ENCODE peak calls at places on chromosomes 6 and 20, in ten cellular contexts. O is Panc1, P is stomach, Q is H1, T is spleen, L is transverse colon, N is HL-60, K is HCT116, B is GM12878, D is K562. U is an unnamed sample.
A peak's percentile ranks its signal among the peaks of the same experiment; 100 is the strongest.

GRCh38 chr6:33329058-33329457 is 11.5 kb upstream of the ZBTB22 start:
- DNase-seq in T (no peak), Q (no peak), D (no peak), N (no peak), O (no peak), P (no peak), L (no peak), K (no peak), B (no peak), U (no peak)

GRCh38 chr20:53578492-53579222 is 15.0 kb downstream of the ZNF217 start:
- DNase-seq in O (no peak), Q (no peak), N (peak; percentile 85), B (peak; percentile 76), L (peak; percentile 51), T (no peak), P (peak; percentile 47), D (peak; percentile 64), K (peak; percentile 82), U (peak; percentile 86)

GRCh38 chr20:51189814-51190782 is 167.2 kb upstream of the KCNG1 start:
- DNase-seq in Q (no peak), T (no peak), D (no peak), O (no peak), K (no peak), L (no peak), N (no peak), B (no peak), P (no peak), U (no peak)

GRCh38 chr6:134315974-134316391 is 1.9 kb downstream of the SGK1 start:
- DNase-seq in L (no peak), P (no peak), O (no peak), T (no peak), B (no peak), N (no peak), Q (no peak), D (no peak), K (no peak), U (no peak)

GRCh38 chr6:143055213-143055612 is 5.5 kb upstream of the AIG1 start:
- DNase-seq in O (no peak), Q (no peak), P (no peak), L (no peak), T (no peak), D (no peak), K (no peak), B (no peak), N (no peak), U (no peak)

GRCh38 chr20:58198384-58198783 is 30.1 kb downstream of the ANKRD60 start:
- DNase-seq in N (no peak), Q (no peak), T (no peak), O (no peak), D (no peak), B (no peak), L (no peak), K (no peak), P (no peak), U (no peak)

GRCh38 chr6:73079611-73079955 is 145.7 kb downstream of the KHDC1L start:
- DNase-seq in N (no peak), Q (no peak), O (peak; percentile 80), T (no peak), D (no peak), P (no peak), L (no peak), K (no peak), B (no peak), U (no peak)

GRCh38 chr20:34637245-34638185 is 39.4 kb downstream of the PIGU start:
- DNase-seq in L (no peak), P (no peak), O (no peak), Q (no peak), N (no peak), T (no peak), K (no peak), B (no peak), D (no peak), U (no peak)

GRCh38 chr20:37295001-37295400 is 5.5 kb downstream of the MANBAL start:
- DNase-seq in O (peak; percentile 98), Q (no peak), P (no peak), D (no peak), L (no peak), T (no peak), N (no peak), B (no peak), K (peak; percentile 94), U (no peak)

GRCh38 chr20:37298190-37298939 is 8.9 kb downstream of the MANBAL start:
- DNase-seq in O (no peak), B (no peak), Q (no peak), P (peak; percentile 26), D (no peak), T (no peak), K (no peak), N (peak; percentile 62), L (no peak), U (no peak)

GRCh38 chr20:37295595-37295994 is 6.1 kb downstream of the MANBAL start:
- DNase-seq in P (no peak), L (no peak), K (no peak), Q (no peak), O (no peak), B (no peak), N (no peak), T (no peak), D (no peak), U (peak; percentile 30)

GRCh38 chr20:37296371-37296770 is 6.9 kb downstream of the MANBAL start:
- DNase-seq in T (no peak), L (no peak), D (no peak), Q (no peak), K (no peak), N (peak; percentile 42), P (no peak), O (no peak), B (no peak), U (no peak)

DNA sequence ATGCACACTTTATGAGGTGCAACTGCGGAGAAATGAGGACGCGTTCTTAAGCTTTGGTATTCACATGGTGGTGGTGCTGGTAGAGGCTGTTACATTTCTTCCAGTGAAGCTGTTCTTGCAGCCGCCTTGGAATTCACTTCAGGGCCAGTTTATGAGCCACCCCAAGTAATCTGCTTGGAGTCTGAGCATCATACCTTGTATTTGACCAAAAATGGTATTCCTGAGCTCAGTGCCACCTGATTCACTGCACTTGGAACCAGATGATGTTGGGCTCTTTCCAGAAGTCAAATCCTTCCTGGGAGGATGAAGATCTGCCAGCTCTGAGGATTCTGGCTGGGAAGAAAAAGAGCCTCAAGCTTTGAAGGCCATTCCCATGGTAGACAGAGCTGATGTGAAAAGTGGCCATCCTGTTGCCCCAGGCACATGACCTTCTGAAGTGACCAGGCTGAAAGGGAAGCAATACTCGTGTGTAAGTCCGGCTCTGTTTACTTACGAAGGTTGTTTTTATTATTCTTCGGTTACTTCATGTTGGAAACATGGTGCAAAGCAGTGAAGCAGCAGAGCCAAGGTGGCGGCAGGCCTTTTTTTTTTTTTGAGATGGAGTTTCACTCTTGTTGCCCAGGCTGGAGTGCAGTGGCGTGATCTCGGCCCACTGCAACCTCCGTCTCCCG is 7.7 kb downstream of the MANBAL start:
- DNase-seq in P (no peak), D (no peak), K (no peak), T (no peak), N (no peak), B (no peak), Q (no peak), L (no peak), O (no peak), U (peak; percentile 31)
- TF ChIP-seq POLR2AphosphoS5 in P (no peak), D (no peak), K (no peak), T (no peak), N (no peak), B (no peak), Q (no peak), L (peak; percentile 17), O (no peak), U (peak; percentile 66)

DNA sequence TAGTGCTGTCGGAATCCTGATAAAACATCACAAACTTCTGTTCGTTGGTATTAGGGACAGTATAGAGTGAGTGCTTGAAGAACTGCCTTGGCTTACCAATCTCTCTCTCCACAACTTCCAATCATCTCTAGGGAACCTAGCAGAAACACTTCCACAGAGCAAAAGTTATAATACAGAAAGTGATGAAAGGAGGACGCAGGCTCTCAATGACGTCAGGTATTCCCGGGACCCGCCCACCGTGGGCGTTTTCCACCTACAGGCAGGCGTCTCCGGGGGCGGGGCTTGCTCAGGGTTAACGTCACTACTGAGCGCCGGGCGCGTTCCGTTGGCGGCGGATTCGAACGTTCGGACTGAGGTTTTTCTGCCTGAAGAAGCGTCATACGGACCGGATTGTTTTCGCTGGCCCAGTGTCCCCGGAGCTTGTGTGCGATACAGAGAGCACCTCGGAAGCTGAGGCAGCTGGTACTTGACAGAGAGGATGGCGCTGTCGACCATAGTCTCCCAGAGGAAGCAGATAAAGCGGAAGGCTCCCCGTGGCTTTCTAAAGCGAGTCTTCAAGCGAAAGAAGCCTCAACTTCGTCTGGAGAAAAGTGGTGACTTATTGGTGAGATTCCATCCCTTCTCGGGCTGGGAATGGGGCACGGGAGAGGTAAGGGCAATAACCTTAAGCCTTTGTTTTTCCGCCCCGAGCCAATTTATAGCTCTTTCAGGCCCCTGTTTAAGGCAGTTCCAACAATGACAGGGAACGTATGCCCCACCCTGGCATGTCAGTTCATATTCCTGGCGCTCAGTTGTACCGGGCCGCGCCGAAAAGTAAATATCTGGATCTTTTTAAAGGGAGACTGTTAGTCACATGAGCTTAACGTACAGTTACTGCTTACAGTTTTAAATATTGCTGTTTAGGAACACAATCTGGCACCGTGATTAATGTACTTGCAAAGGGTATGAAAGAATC is at the start of gene CENPW:
- DNase-seq in K (peak; percentile 81), D (peak; percentile 97), B (peak; percentile 48), O (peak; percentile 82), Q (peak; percentile 79), P (peak; percentile 92), T (peak; percentile 95), L (peak; percentile 93), N (peak; percentile 92), U (peak; percentile 75)
- TF ChIP-seq POLR2AphosphoS5 in K (peak; percentile 86), D (peak; percentile 89), B (peak; percentile 60), O (peak; percentile 76), Q (peak; percentile 95), P (peak; percentile 27), T (no peak), L (peak; percentile 18), N (peak; percentile 77), U (peak; percentile 83)

GRCh38 chr6:131122007-131122406 is 13.3 kb upstream of the AKAP7 start:
- DNase-seq in N (no peak), B (no peak), Q (no peak), K (no peak), L (no peak), D (no peak), O (no peak), T (no peak), P (no peak), U (no peak)

GRCh38 chr6:131125431-131125830 is 9.8 kb upstream of the AKAP7 start:
- DNase-seq in D (no peak), O (no peak), T (no peak), K (no peak), L (no peak), Q (no peak), B (no peak), N (no peak), P (no peak), U (no peak)

GRCh38 chr6:131122516-131122915 is 12.8 kb upstream of the AKAP7 start:
- DNase-seq in Q (no peak), O (no peak), N (no peak), T (no peak), D (no peak), B (no peak), K (no peak), P (no peak), L (no peak), U (no peak)

GRCh38 chr6:131129657-131130545 is 5.4 kb upstream of the AKAP7 start:
- DNase-seq in B (no peak), P (no peak), L (no peak), Q (no peak), D (no peak), K (no peak), O (no peak), T (no peak), N (no peak), U (no peak)

GRCh38 chr6:131124341-131125071 is 10.8 kb upstream of the AKAP7 start:
- DNase-seq in T (no peak), Q (no peak), L (no peak), N (no peak), B (no peak), P (no peak), O (no peak), K (no peak), D (no peak), U (no peak)
- TF ChIP-seq POLR2AphosphoS5 in T (no peak), Q (no peak), L (no peak), N (no peak), B (no peak), P (no peak), O (no peak), K (no peak), D (no peak), U (no peak)

GRCh38 chr6:42025066-42025789 is 25.1 kb upstream of the TAF8 start:
- DNase-seq in P (no peak), D (peak; percentile 39), K (no peak), L (no peak), N (no peak), B (peak; percentile 82), O (no peak), T (peak; percentile 90), Q (no peak), U (no peak)
- TF ChIP-seq POLR2AphosphoS5 in P (no peak), D (no peak), K (no peak), L (no peak), N (no peak), B (no peak), O (no peak), T (peak; percentile 88), Q (no peak), U (no peak)